ENCODE peak calls at places on chromosomes 16 and 17, in five cellular contexts. B is smooth muscle cell of the brain vasculature; Z is stimulated activated CD8-positive, alpha-beta memory T cell treated with anti-CD3 and anti-CD28 coated beads, Interleukin-4, amount 100 ng/mL, for 4 hours; T is progenitor cell of endocrine pancreas; P is activated CD4-positive, alpha-beta T cell treated with anti-CD3 and anti-CD28 coated beads for 24 hours. Q is an unnamed sample.

GRCh38 chr17:79097226-79098055 is 22.8 kb downstream of the ENGASE start:
- DNase-seq in B (no peak), Z (no peak), T (no peak), P (no peak), Q (no peak)

GRCh38 chr17:61877837-61878236 is 14.5 kb upstream of the BRIP1 start:
- DNase-seq in B (no peak), Z (no peak), T (no peak), P (no peak), Q (no peak)

GRCh38 chr17:58224315-58224714 is 5.3 kb upstream of the MKS1 start:
- DNase-seq in B (no peak), Z (no peak), T (no peak), P (no peak), Q (peak; percentile 52)

GRCh38 chr17:39709998-39710964 is 10.4 kb downstream of the ERBB2 start:
- DNase-seq in B (no peak), Z (no peak), T (no peak), P (no peak), Q (no peak)

GRCh38 chr16:70709961-70710360 is 24.1 kb upstream of the MTSS2 start:
- DNase-seq in B (no peak), Z (no peak), T (no peak), P (no peak), Q (no peak)

GRCh38 chr16:24908716-24909115 is 63.0 kb downstream of the SLC5A11 start:
- DNase-seq in B (no peak), Z (no peak), T (no peak), P (no peak), Q (no peak)

GRCh38 chr17:45346255-45347015 is 29.6 kb upstream of the MAP3K14 start:
- DNase-seq in B (no peak), Z (no peak), T (no peak), P (no peak), Q (no peak)

GRCh38 chr16:21083729-21084268 is 66.8 kb downstream of the DNAH3 start:
- DNase-seq in B (no peak), Z (peak; percentile 10), T (peak; percentile 27), P (peak; percentile 26), Q (no peak)

GRCh38 chr16:82464192-82464591 is 162.6 kb upstream of the CDH13 start:
- DNase-seq in B (no peak), Z (no peak), T (no peak), P (no peak), Q (no peak)

GRCh38 chr16:57167951-57168350 is 17.9 kb downstream of the PSME3IP1 start:
- DNase-seq in B (no peak), Z (no peak), T (no peak), P (no peak), Q (peak; percentile 50)

GRCh38 chr16:75116081-75116910 is at the start of gene LDHD:
- DNase-seq in B (no peak), Z (no peak), T (no peak), P (no peak), Q (no peak)

GRCh38 chr16:888901-889570 is 81.7 kb downstream of the LMF1 start:
- DNase-seq in B (no peak), Z (no peak), T (no peak), P (no peak), Q (no peak)

GRCh38 chr17:59607817-59608403 is 11.8 kb upstream of the CLTC start:
- DNase-seq in B (no peak), Z (no peak), T (no peak), P (peak; percentile 22), Q (no peak)

GRCh38 chr17:50462446-50462845 is 6.2 kb downstream of the CHAD start:
- DNase-seq in B (no peak), Z (no peak), T (no peak), P (no peak), Q (no peak)

GRCh38 chr17:63842173-63842539 is 329 bp downstream of the SMARCD2 start:
- DNase-seq in B (no peak), Z (no peak), T (peak; percentile 48), P (no peak), Q (no peak)

GRCh38 chr16:1839554-1839953 is 12.5 kb downstream of the FAHD1 start:
- DNase-seq in B (no peak), Z (no peak), T (no peak), P (no peak), Q (peak; percentile 57)

GRCh38 chr16:2773188-2773968 is 3.7 kb downstream of the ELOB start:
- DNase-seq in B (no peak), Z (no peak), T (no peak), P (no peak), Q (no peak)

GRCh38 chr17:80477647-80478478 is 1.5 kb upstream of the NPTX1 start:
- DNase-seq in B (no peak), Z (no peak), T (peak; percentile 42), P (no peak), Q (no peak)